ENCODE peak calls at places on chromosomes 5 and 9, in nine cellular contexts. M, X, C, V, J, L, O, H and I are unnamed samples.
A peak's percentile ranks its signal among the peaks of the same experiment; 100 is the strongest.

GRCh38 chr5:116953251-116953934 is 378.8 kb upstream of the SEMA6A start:
- DNase-seq in M (no peak), X (peak; percentile 21), C (no peak), V (no peak), J (no peak), L (no peak), O (no peak), H (no peak), I (no peak)

GRCh38 chr5:65262590-65263189 is 219.0 kb downstream of the ADAMTS6 start:
- DNase-seq in M (no peak), X (peak; percentile 35), C (no peak), V (no peak), J (no peak), L (no peak), O (peak; percentile 33), H (no peak), I (peak; percentile 40)

GRCh38 chr5:27516437-27516836 is 478.1 kb upstream of the CDH9 start:
- DNase-seq in M (no peak), X (no peak), C (no peak), V (no peak), J (no peak), L (no peak), O (no peak), H (no peak), I (no peak)

GRCh38 chr5:1751026-1751863 is 48.4 kb downstream of the MRPL36 start:
- DNase-seq in M (no peak), X (no peak), C (no peak), V (no peak), J (peak; percentile 28), L (no peak), O (no peak), H (no peak), I (peak; percentile 17)

GRCh38 chr9:126953089-126953809 is 38.7 kb downstream of the RALGPS1 start:
- DNase-seq in M (no peak), X (no peak), C (no peak), V (no peak), J (no peak), L (no peak), O (no peak), H (no peak), I (no peak)

GRCh38 chr9:127910613-127911205 is 6.1 kb downstream of the ST6GALNAC4 start:
- DNase-seq in M (no peak), X (no peak), C (no peak), V (no peak), J (no peak), L (no peak), O (no peak), H (peak; percentile 31), I (no peak)

GRCh38 chr5:176900783-176901204 is 1.6 kb upstream of the HK3 start:
- DNase-seq in M (no peak), X (no peak), C (no peak), V (no peak), J (no peak), L (no peak), O (no peak), H (no peak), I (no peak)

GRCh38 chr5:36744678-36745659 is 131.6 kb upstream of the NIPBL start:
- DNase-seq in M (peak; percentile 85), X (peak; percentile 61), C (peak; percentile 49), V (peak; percentile 54), J (peak; percentile 88), L (peak; percentile 58), O (peak; percentile 69), H (peak; percentile 89), I (peak; percentile 74)

GRCh38 chr9:103397868-103398600 is 402.9 kb downstream of the CYLC2 start:
- DNase-seq in M (peak; percentile 51), X (peak; percentile 84), C (peak; percentile 22), V (peak; percentile 51), J (no peak), L (no peak), O (no peak), H (peak; percentile 53), I (no peak)

GRCh38 chr5:143128412-143129071 is 274.9 kb downstream of the NR3C1 start:
- DNase-seq in M (no peak), X (no peak), C (no peak), V (no peak), J (no peak), L (no peak), O (no peak), H (no peak), I (no peak)

GRCh38 chr9:120680579-120680978 is 33.7 kb downstream of the MEGF9 start:
- DNase-seq in M (no peak), X (no peak), C (no peak), V (no peak), J (no peak), L (no peak), O (no peak), H (no peak), I (no peak)

GRCh38 chr5:65186646-65187227 is 295.0 kb downstream of the ADAMTS6 start:
- DNase-seq in M (no peak), X (peak; percentile 65), C (no peak), V (no peak), J (no peak), L (no peak), O (no peak), H (no peak), I (no peak)

GRCh38 chr5:5326126-5326758 is 96.2 kb upstream of the ICE1 start:
- DNase-seq in M (no peak), X (no peak), C (no peak), V (no peak), J (no peak), L (no peak), O (no peak), H (no peak), I (no peak)

GRCh38 chr9:69609156-69609555 is 63.0 kb downstream of the APBA1 start:
- DNase-seq in M (no peak), X (no peak), C (no peak), V (no peak), J (no peak), L (no peak), O (no peak), H (no peak), I (no peak)

GRCh38 chr5:155094455-155094854 is 80.9 kb downstream of the KIF4B start:
- DNase-seq in M (no peak), X (no peak), C (no peak), V (no peak), J (no peak), L (no peak), O (no peak), H (no peak), I (no peak)

GRCh38 chr5:177994561-177995190 is 1.4 kb downstream of the PROP1 start:
- DNase-seq in M (no peak), X (no peak), C (no peak), V (no peak), J (no peak), L (no peak), O (no peak), H (no peak), I (no peak)

GRCh38 chr5:39219433-39219832 is at the start of gene FYB1:
- DNase-seq in M (peak; percentile 49), X (no peak), C (no peak), V (no peak), J (peak; percentile 71), L (peak; percentile 46), O (peak; percentile 48), H (no peak), I (peak; percentile 59)

GRCh38 chr5:58787982-58788381 is 205.1 kb downstream of the RAB3C start:
- DNase-seq in M (no peak), X (no peak), C (no peak), V (no peak), J (no peak), L (no peak), O (no peak), H (no peak), I (no peak)

GRCh38 chr5:72300590-72301339 is 19.3 kb downstream of the MRPS27 start:
- DNase-seq in M (no peak), X (no peak), C (no peak), V (no peak), J (no peak), L (no peak), O (no peak), H (no peak), I (no peak)

GRCh38 chr9:79408617-79409016 is 163.1 kb upstream of the TLE4 start:
- DNase-seq in M (no peak), X (no peak), C (no peak), V (no peak), J (no peak), L (no peak), O (no peak), H (no peak), I (no peak)

GRCh38 chr9:134644715-134645606 is 3.4 kb downstream of the COL5A1 start:
- DNase-seq in M (peak; percentile 71), X (no peak), C (no peak), V (no peak), J (no peak), L (peak; percentile 74), O (peak; percentile 78), H (no peak), I (peak; percentile 83)

GRCh38 chr5:57324159-57324558 is 150.3 kb downstream of the GPBP1 start:
- DNase-seq in M (no peak), X (no peak), C (no peak), V (no peak), J (no peak), L (no peak), O (no peak), H (no peak), I (no peak)

GRCh38 chr9:89878687-89879086 is 273.9 kb downstream of the GADD45G start:
- DNase-seq in M (peak; percentile 50), X (peak; percentile 1), C (no peak), V (peak; percentile 12), J (peak; percentile 54), L (peak; percentile 88), O (peak; percentile 83), H (peak; percentile 94), I (peak; percentile 88)

GRCh38 chr9:124437086-124437485 is 13.2 kb upstream of the ADGRD2 start:
- DNase-seq in M (no peak), X (no peak), C (no peak), V (no peak), J (no peak), L (no peak), O (no peak), H (peak; percentile 45), I (no peak)

GRCh38 chr5:170070556-170071412 is 34.9 kb upstream of the FOXI1 start:
- DNase-seq in M (no peak), X (peak; percentile 68), C (peak; percentile 21), V (no peak), J (peak; percentile 56), L (peak; percentile 31), O (peak; percentile 43), H (no peak), I (peak; percentile 61)

GRCh38 chr5:155082401-155082800 is 68.8 kb downstream of the KIF4B start:
- DNase-seq in M (no peak), X (no peak), C (no peak), V (no peak), J (no peak), L (no peak), O (no peak), H (no peak), I (no peak)

GRCh38 chr9:35518981-35519679 is 29.2 kb downstream of the RUSC2 start:
- DNase-seq in M (no peak), X (peak; percentile 37), C (no peak), V (no peak), J (no peak), L (no peak), O (no peak), H (no peak), I (no peak)

GRCh38 chr9:88238281-88238571 is 100.0 kb upstream of the SPATA31C2 start:
- DNase-seq in M (no peak), X (no peak), C (no peak), V (no peak), J (no peak), L (no peak), O (no peak), H (no peak), I (no peak)

GRCh38 chr9:29456940-29457339 is 1883.7 kb upstream of the C9orf72 start:
- DNase-seq in M (no peak), X (no peak), C (no peak), V (no peak), J (no peak), L (no peak), O (no peak), H (no peak), I (no peak)

GRCh38 chr5:124706729-124707361 is 39.6 kb downstream of the ZNF608 start:
- DNase-seq in M (peak; percentile 42), X (no peak), C (no peak), V (peak; percentile 9), J (peak; percentile 55), L (peak; percentile 54), O (peak; percentile 43), H (peak; percentile 76), I (peak; percentile 47)

GRCh38 chr9:101398930-101399640 is 434 bp downstream of the ZNF189 start:
- DNase-seq in M (no peak), X (peak; percentile 6), C (peak; percentile 4), V (no peak), J (no peak), L (no peak), O (no peak), H (no peak), I (no peak)